ENCODE peak calls at places on chromosomes 16 and 17, in six cellular contexts. W is body of pancreas, Y is cardiac muscle cell, K is GM12878, H is thoracic aorta, I is heart left ventricle. D is an unnamed sample. For H3K4me1, the result is how much of the 10 kb centered on the place peaks cover.

GRCh38 chr17:9244066-9245052 is 223.0 kb downstream of the NTN1 start:
- DNase-seq in W (no peak), Y (no peak), K (no peak), H (no peak), I (no peak), D (no peak)

GRCh38 chr17:17645961-17646360 is 35.3 kb upstream of the RAI1 start:
- DNase-seq in W (no peak), Y (no peak), K (no peak), H (no peak), I (no peak), D (no peak)

GRCh38 chr17:16475196-16475704 is 16.7 kb downstream of the LRRC75A start:
- DNase-seq in W (no peak), Y (no peak), K (no peak), H (no peak), I (no peak), D (no peak)

GRCh38 chr17:44555056-44555455 is 2.2 kb upstream of the FZD2 start:
- DNase-seq in W (no peak), Y (no peak), K (no peak), H (no peak), I (no peak), D (no peak)

GRCh38 chr17:47224971-47225370 is 15.8 kb downstream of the MYL4 start:
- DNase-seq in W (no peak), Y (no peak), K (no peak), H (no peak), I (no peak), D (no peak)

GRCh38 chr17:66938656-66939055 is 25.9 kb upstream of the CACNG4 start:
- DNase-seq in W (no peak), Y (no peak), K (no peak), H (no peak), I (no peak), D (no peak)

GRCh38 chr17:51118330-51119195 is 2.1 kb downstream of the SPAG9 start:
- DNase-seq in W (peak), Y (no peak), K (no peak), H (no peak), I (no peak), D (peak)

GRCh38 chr16:85220125-85220839 is 108.0 kb upstream of the CIBAR2 start:
- DNase-seq in W (peak), Y (no peak), K (no peak), H (no peak), I (peak), D (peak)

GRCh38 chr16:20178297-20178696 is 104.6 kb upstream of the GPR139 start:
- DNase-seq in W (no peak), Y (no peak), K (no peak), H (no peak), I (no peak), D (no peak)

GRCh38 chr17:32998893-32999240 is 7.2 kb downstream of the SPACA3 start:
- DNase-seq in W (no peak), Y (no peak), K (no peak), H (no peak), I (no peak), D (no peak)

GRCh38 chr17:82872591-82873520 is 33.0 kb upstream of the ZNF750 start:
- DNase-seq in W (no peak), Y (no peak), K (no peak), H (no peak), I (no peak), D (no peak)

GRCh38 chr16:65583498-65583897 is 461.6 kb upstream of the CDH11 start:
- DNase-seq in W (no peak), Y (no peak), K (no peak), H (no peak), I (no peak), D (no peak)

GRCh38 chr16:73794936-73795335 is 501.7 kb upstream of the PSMD7 start:
- DNase-seq in W (no peak), Y (no peak), K (no peak), H (no peak), I (peak), D (no peak)

GRCh38 chr17:77210946-77211541 is 70.3 kb downstream of the SEC14L1 start:
- DNase-seq in W (no peak), Y (no peak), K (no peak), H (no peak), I (no peak), D (no peak)

GRCh38 chr16:677306-678190 is 2.1 kb downstream of the RHBDL1 start:
- DNase-seq in W (no peak), Y (no peak), K (no peak), H (no peak), I (no peak), D (no peak)

GRCh38 chr17:81870155-81870977 is 771 bp downstream of the ARHGDIA start:
- DNase-seq in W (peak), Y (peak), K (no peak), H (no peak), I (no peak), D (peak)

GRCh38 chr17:9368631-9369030 is 207.0 kb downstream of the STX8 start:
- DNase-seq in W (no peak), Y (no peak), K (no peak), H (no peak), I (no peak), D (no peak)

GRCh38 chr17:80891096-80892018 is 100.3 kb upstream of the CHMP6 start:
- DNase-seq in W (no peak), Y (no peak), K (peak), H (peak), I (peak), D (no peak)

GRCh38 chr17:42832934-42833770 is at the start of gene PSME3:
- DNase-seq in W (peak), Y (peak), K (peak), H (peak), I (peak), D (peak)

GRCh38 chr16:4676826-4677225 is 16.5 kb upstream of the NUDT16L1 start:
- DNase-seq in W (no peak), Y (no peak), K (no peak), H (no peak), I (no peak), D (no peak)

GRCh38 chr17:49859991-49860953 is 12.4 kb upstream of the TAC4 start:
- DNase-seq in W (no peak), Y (no peak), K (no peak), H (no peak), I (no peak), D (peak)

GRCh38 chr17:28545787-28546415 is 6.5 kb downstream of the UNC119 start:
- DNase-seq in W (no peak), Y (no peak), K (no peak), H (no peak), I (peak), D (no peak)

GRCh38 chr16:89924298-89924924 is 1.3 kb downstream of the TUBB3 start:
- DNase-seq in W (no peak), Y (peak), K (no peak), H (no peak), I (peak), D (no peak)

DNA sequence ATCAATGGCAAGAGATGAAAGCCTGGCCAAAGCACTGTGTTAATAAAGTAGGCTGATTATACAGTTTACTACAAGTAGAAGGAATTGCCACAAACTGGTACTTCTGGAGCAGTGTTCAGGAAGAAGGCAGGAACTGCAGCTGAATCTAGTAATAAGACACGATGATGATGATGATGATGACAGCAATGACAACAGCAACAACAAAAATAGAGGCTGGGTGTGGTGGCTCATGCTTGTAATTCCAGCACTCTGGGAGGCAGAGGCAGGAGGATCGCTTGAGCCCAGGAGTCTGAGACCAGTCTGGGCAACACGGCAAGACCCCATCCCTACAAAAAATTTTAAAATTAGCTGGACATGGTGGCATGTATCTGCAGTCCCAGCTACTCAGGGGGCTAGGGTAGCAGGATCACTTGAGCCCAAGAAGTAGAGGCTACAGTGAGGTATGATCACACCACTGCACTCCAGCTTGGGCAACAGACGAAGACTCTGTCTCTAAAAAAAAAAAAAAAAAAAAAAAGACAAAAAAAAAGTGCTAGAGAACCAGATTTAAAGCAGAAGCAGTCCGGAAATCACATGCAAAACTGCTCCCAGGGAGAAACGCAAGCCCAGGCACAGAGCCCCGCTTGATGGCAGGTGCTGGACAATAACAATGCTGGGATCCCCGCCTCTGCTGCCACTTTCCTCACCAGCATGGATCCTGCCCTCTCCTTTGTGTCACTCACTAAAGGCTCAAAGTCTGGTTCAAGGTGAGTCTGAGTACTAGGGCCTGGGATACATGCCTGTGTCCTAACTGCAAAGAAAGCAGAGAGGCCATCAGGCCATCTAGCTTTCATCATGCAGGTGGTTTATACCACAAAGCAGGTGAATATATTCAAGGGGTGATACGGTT is 44.8 kb downstream of the CPPED1 start:
- DNase-seq in W (no peak), Y (no peak), K (no peak), H (no peak), I (no peak), D (no peak)
- H3K27ac ChIP-seq in W (no peak), Y (peak), K (no peak), H (no peak), I (no peak), D (no peak)

GRCh38 chr16:29673501-29673900 is 5.5 kb upstream of the QPRT start:
- DNase-seq in W (no peak), Y (no peak), K (no peak), H (no peak), I (no peak), D (no peak)
- H3K4me1 ChIP-seq in W (under half), Y (under half), K (under half), H (under half), I (under half), D (under half)

GRCh38 chr17:64406321-64407200 is 15.9 kb upstream of the PECAM1 start:
- DNase-seq in W (no peak), Y (no peak), K (no peak), H (no peak), I (no peak), D (no peak)

GRCh38 chr17:64412944-64413381 is 22.3 kb upstream of the PECAM1 start:
- DNase-seq in W (no peak), Y (no peak), K (no peak), H (no peak), I (no peak), D (no peak)

GRCh38 chr17:64413505-64413904 is 22.8 kb upstream of the PECAM1 start:
- DNase-seq in W (no peak), Y (no peak), K (peak), H (no peak), I (no peak), D (no peak)

GRCh38 chr17:64410750-64411490 is 20.3 kb upstream of the PECAM1 start:
- DNase-seq in W (no peak), Y (no peak), K (no peak), H (no peak), I (no peak), D (no peak)

DNA sequence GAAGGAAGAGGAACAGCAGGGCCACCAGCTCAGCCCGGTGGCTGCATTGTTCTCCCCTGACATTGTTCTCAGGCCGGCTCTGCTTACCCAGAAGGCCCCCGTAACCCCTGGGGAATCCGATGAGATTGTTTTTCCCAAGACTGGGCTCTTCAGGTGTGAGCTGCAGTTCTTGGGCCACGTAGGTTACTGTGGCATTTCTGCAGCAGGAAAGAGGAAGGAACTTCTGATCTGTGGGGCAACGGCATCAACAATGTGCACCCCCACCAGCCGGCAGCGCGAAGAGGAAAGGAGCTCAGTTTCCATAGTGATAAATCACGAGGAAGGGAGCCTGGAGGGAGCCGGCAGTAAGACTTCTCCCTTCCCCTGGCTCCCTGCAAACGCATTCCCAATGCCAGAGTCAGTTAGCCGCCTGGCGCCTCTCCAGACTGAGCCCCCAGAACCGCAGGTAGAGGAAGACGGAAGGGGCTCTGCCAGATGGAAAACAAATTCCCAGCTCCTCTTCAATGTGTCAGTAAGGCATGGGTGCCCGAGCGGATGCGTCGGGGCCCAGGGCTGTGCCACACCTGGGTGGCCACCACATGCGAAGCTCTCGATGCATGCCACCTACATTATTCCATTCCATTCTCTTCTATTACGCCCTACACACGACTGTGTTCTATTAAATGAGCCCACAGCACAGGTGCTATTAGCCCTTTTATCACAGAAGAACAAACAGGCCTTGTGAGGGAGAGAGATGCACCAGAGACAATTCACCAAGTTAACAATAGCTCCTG is 21.5 kb upstream of the PECAM1 start:
- DNase-seq in W (peak), Y (peak), K (no peak), H (no peak), I (peak), D (peak)
- H3K4me3 ChIP-seq in W (no peak), Y (no peak), K (peak), H (peak), I (peak), D (peak)

GRCh38 chr16:80931661-80931984 is 75.1 kb downstream of the CMC2 start:
- DNase-seq in W (no peak), Y (no peak), K (no peak), H (no peak), I (no peak), D (no peak)
- H3K27ac ChIP-seq in W (peak), Y (no peak), K (no peak), H (peak), I (peak), D (no peak)

DNA sequence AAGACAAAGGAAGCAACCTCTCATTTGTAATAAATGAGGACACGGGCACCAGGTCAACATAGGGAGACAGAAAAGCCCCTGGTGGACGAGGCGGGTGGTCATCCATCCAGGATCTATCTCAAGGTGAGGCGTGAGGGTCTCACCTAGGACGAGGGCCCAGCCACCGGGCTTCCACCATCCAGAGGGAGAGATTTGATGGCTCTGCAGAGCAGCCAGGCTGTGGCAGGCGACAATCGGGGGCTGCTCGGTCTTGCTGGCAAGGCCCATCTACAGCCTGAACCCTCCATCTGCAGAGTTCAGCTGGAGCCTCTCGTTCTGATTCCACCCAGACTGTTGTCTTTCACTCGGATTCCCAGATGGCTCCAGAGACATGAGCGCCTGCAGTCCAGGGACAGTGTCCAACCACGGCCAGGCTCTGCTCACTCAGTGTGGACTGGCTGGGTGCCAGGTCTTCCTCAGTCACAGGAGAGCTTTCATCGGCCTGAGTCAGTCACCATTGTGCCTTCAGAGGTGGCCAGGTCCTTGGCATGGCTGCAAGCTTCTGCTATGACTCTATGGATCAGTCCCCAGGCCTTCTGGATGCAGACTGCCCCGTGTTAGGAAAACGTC is 5.9 kb downstream of the LITAFD start:
- DNase-seq in W (peak), Y (no peak), K (no peak), H (no peak), I (peak), D (no peak)
- H3K4me1 ChIP-seq in W (under half), Y (under half), K (under half), H (under half), I (under half), D (under half)

GRCh38 chr17:70945386-70945785 is 776.1 kb downstream of the KCNJ2 start:
- DNase-seq in W (no peak), Y (peak), K (no peak), H (no peak), I (no peak), D (no peak)

GRCh38 chr17:70947215-70947614 is 777.9 kb downstream of the KCNJ2 start:
- DNase-seq in W (no peak), Y (no peak), K (no peak), H (no peak), I (no peak), D (no peak)

GRCh38 chr17:70947636-70948565 is 778.6 kb downstream of the KCNJ2 start:
- DNase-seq in W (no peak), Y (no peak), K (no peak), H (no peak), I (no peak), D (no peak)
- H3K4me3 ChIP-seq in W (no peak), Y (no peak), K (no peak), H (no peak), I (no peak), D (no peak)

DNA sequence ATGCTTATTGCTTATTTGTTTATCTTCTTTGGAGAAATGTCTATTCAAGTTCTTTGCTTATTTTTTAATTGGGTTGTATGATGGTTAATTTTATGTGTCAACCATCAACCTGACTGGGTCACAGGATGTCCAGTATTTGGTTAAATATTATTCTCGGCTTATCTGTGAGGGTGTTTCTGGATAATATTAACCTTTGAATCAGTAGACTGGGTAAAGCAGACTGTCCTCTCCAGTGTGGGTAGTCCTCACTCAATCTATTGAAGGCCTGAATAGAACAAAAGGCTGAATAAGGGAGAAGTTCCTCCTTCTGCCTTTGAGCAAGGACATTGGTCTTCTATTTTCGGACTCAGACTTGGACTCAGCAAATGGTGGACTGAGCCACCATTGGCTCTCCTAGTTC is 142.0 kb downstream of the SSH2 start:
- DNase-seq in W (no peak), Y (no peak), K (no peak), H (no peak), I (no peak), D (no peak)
- H3K27ac ChIP-seq in W (no peak), Y (no peak), K (no peak), H (peak), I (no peak), D (no peak)

DNA sequence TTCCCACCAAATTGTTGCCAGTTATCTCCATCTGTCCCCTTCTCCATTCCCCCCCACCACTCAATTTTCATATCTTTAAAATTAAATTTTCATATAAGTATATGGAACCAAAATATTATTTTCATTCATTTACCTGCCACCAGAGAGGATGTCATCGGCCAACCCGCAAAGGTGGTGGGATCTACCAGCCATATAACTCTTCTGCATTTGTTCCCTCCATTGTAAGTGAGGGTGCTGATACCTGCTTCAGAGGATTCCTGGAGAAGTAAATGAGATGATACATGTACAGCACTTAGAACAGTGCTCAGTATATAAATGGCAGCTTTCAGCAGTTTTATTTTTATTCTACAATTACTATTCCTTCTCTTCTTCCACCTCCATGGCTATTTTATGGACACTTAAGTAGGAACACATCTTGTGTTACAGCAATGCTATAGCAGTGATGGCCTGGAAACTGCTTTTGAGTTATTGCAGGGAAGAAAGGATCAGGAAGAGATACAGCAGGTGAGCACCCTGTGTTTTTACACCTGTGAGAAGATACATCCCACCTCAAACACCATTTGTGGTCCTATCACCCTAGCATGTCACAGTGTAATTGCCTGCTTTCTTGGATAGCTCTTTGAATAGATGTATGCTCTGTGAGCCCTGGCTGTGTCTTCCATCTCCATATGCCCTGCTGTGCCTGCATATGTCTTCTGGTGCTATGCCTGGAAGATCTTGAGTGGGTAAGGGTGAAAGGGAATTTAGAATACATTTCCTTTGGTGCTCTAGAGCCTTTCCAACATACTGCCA is 15.2 kb downstream of the HLF start:
- DNase-seq in W (no peak), Y (no peak), K (no peak), H (no peak), I (no peak), D (no peak)
- H3K4me1 ChIP-seq in W (under half), Y (under half), K (under half), H (half or more), I (half or more), D (under half)